ENCODE peak calls at places on chromosomes 13 and 19, in seven cellular contexts. One of them, this sample, is unnamed.

GRCh38 chr19:17117250-17117789 is 41.7 kb downstream of the MYO9B start:
- DNase-seq in upper lobe of right lung: no peak
- DNase-seq in fibroblast of mammary gland: no peak
- DNase-seq in ascending aorta: no peak
- DNase-seq in AML-193: no peak
- DNase-seq in substantia nigra: peak
- DNase-seq in lung microvascular endothelial cell: no peak
- DNase-seq in this sample: no peak

GRCh38 chr13:104823071-104823470 is 1712.4 kb downstream of the EFNB2 start:
- DNase-seq in fibroblast of mammary gland: no peak
- DNase-seq in substantia nigra: no peak
- DNase-seq in upper lobe of right lung: no peak
- DNase-seq in ascending aorta: no peak
- DNase-seq in lung microvascular endothelial cell: no peak
- DNase-seq in AML-193: no peak
- DNase-seq in this sample: no peak

GRCh38 chr13:21053231-21053630 is 8.2 kb downstream of the LATS2 start:
- DNase-seq in AML-193: no peak
- DNase-seq in fibroblast of mammary gland: no peak
- DNase-seq in substantia nigra: no peak
- DNase-seq in upper lobe of right lung: no peak
- DNase-seq in lung microvascular endothelial cell: peak
- DNase-seq in ascending aorta: no peak
- DNase-seq in this sample: no peak

GRCh38 chr19:55640043-55640576 is 692 bp upstream of the ZNF580 start:
- DNase-seq in ascending aorta: no peak
- DNase-seq in upper lobe of right lung: peak
- DNase-seq in substantia nigra: peak
- DNase-seq in fibroblast of mammary gland: peak
- DNase-seq in AML-193: no peak
- DNase-seq in lung microvascular endothelial cell: peak
- DNase-seq in this sample: peak

GRCh38 chr13:30856004-30856790 is 49.9 kb upstream of the MEDAG start:
- DNase-seq in fibroblast of mammary gland: no peak
- DNase-seq in ascending aorta: no peak
- DNase-seq in substantia nigra: no peak
- DNase-seq in lung microvascular endothelial cell: no peak
- DNase-seq in AML-193: no peak
- DNase-seq in upper lobe of right lung: no peak
- DNase-seq in this sample: no peak

GRCh38 chr19:18437481-18438330 is at the start of gene ISYNA1:
- DNase-seq in upper lobe of right lung: peak
- DNase-seq in substantia nigra: peak
- DNase-seq in fibroblast of mammary gland: no peak
- DNase-seq in lung microvascular endothelial cell: peak
- DNase-seq in AML-193: no peak
- DNase-seq in ascending aorta: no peak
- DNase-seq in this sample: no peak

GRCh38 chr19:10043286-10043927 is 30.1 kb downstream of the RDH8 start:
- DNase-seq in lung microvascular endothelial cell: no peak
- DNase-seq in AML-193: no peak
- DNase-seq in upper lobe of right lung: no peak
- DNase-seq in ascending aorta: no peak
- DNase-seq in substantia nigra: no peak
- DNase-seq in fibroblast of mammary gland: peak
- DNase-seq in this sample: no peak

GRCh38 chr19:42407816-42408175 is 17.7 kb upstream of the CNFN start:
- DNase-seq in upper lobe of right lung: no peak
- DNase-seq in AML-193: no peak
- DNase-seq in substantia nigra: no peak
- DNase-seq in ascending aorta: no peak
- DNase-seq in lung microvascular endothelial cell: no peak
- DNase-seq in fibroblast of mammary gland: no peak
- DNase-seq in this sample: no peak

GRCh38 chr13:44380404-44381165 is 7.0 kb downstream of the SERP2 start:
- DNase-seq in ascending aorta: no peak
- DNase-seq in substantia nigra: no peak
- DNase-seq in AML-193: no peak
- DNase-seq in upper lobe of right lung: no peak
- DNase-seq in fibroblast of mammary gland: peak
- DNase-seq in lung microvascular endothelial cell: no peak
- DNase-seq in this sample: no peak

GRCh38 chr19:6811906-6812305 is 39.4 kb downstream of the VAV1 start:
- DNase-seq in substantia nigra: no peak
- DNase-seq in upper lobe of right lung: no peak
- DNase-seq in fibroblast of mammary gland: peak
- DNase-seq in AML-193: no peak
- DNase-seq in ascending aorta: no peak
- DNase-seq in lung microvascular endothelial cell: peak
- DNase-seq in this sample: no peak

GRCh38 chr13:113143466-113144254 is 14.8 kb upstream of the PROZ start:
- DNase-seq in upper lobe of right lung: no peak
- DNase-seq in substantia nigra: no peak
- DNase-seq in ascending aorta: no peak
- DNase-seq in lung microvascular endothelial cell: no peak
- DNase-seq in AML-193: no peak
- DNase-seq in fibroblast of mammary gland: no peak
- DNase-seq in this sample: no peak

GRCh38 chr19:12521996-12522395 is 29.3 kb downstream of the ZNF564 start:
- DNase-seq in lung microvascular endothelial cell: no peak
- DNase-seq in ascending aorta: no peak
- DNase-seq in fibroblast of mammary gland: no peak
- DNase-seq in substantia nigra: no peak
- DNase-seq in upper lobe of right lung: no peak
- DNase-seq in AML-193: no peak
- DNase-seq in this sample: no peak

GRCh38 chr13:72261732-72262131 is 394.7 kb upstream of the DACH1 start:
- DNase-seq in lung microvascular endothelial cell: no peak
- DNase-seq in fibroblast of mammary gland: no peak
- DNase-seq in upper lobe of right lung: no peak
- DNase-seq in AML-193: no peak
- DNase-seq in ascending aorta: no peak
- DNase-seq in substantia nigra: no peak
- DNase-seq in this sample: no peak

GRCh38 chr13:109256866-109257760 is 529.3 kb downstream of the IRS2 start:
- DNase-seq in lung microvascular endothelial cell: peak
- DNase-seq in fibroblast of mammary gland: peak
- DNase-seq in upper lobe of right lung: no peak
- DNase-seq in substantia nigra: no peak
- DNase-seq in ascending aorta: no peak
- DNase-seq in AML-193: no peak
- DNase-seq in this sample: no peak

GRCh38 chr19:41441321-41441945 is 1.5 kb upstream of the ERICH4 start:
- DNase-seq in ascending aorta: no peak
- DNase-seq in upper lobe of right lung: peak
- DNase-seq in fibroblast of mammary gland: no peak
- DNase-seq in AML-193: no peak
- DNase-seq in substantia nigra: no peak
- DNase-seq in lung microvascular endothelial cell: no peak
- DNase-seq in this sample: no peak

GRCh38 chr19:925912-926594 is at the start of gene ARID3A:
- DNase-seq in lung microvascular endothelial cell: peak
- DNase-seq in substantia nigra: no peak
- DNase-seq in ascending aorta: no peak
- DNase-seq in AML-193: no peak
- DNase-seq in fibroblast of mammary gland: no peak
- DNase-seq in upper lobe of right lung: peak
- DNase-seq in this sample: no peak

GRCh38 chr13:39699274-39699673 is 43.8 kb downstream of the COG6 start:
- DNase-seq in ascending aorta: no peak
- DNase-seq in substantia nigra: no peak
- DNase-seq in AML-193: no peak
- DNase-seq in fibroblast of mammary gland: no peak
- DNase-seq in lung microvascular endothelial cell: peak
- DNase-seq in upper lobe of right lung: no peak
- DNase-seq in this sample: no peak